ENCODE peak calls at places on chromosomes 12 and 14, in eight cellular contexts. D, F, C, S, H, Q, X and O are unnamed samples.

GRCh38 chr12:116954700-116955381 is 44.1 kb downstream of the FBXW8 start:
- DNase-seq in D (no peak), F (no peak), C (no peak), S (no peak), H (no peak), Q (no peak), X (peak), O (no peak)

GRCh38 chr12:45369065-45369464 is 153.2 kb downstream of the ANO6 start:
- DNase-seq in D (no peak), F (peak), C (no peak), S (no peak), H (no peak), Q (no peak), X (no peak), O (peak)

GRCh38 chr12:2339022-2339431 is 286.2 kb downstream of the CACNA1C start:
- DNase-seq in D (no peak), F (peak), C (no peak), S (no peak), H (no peak), Q (peak), X (peak), O (no peak)

GRCh38 chr14:101774814-101775213 is 13.3 kb downstream of the PPP2R5C start:
- DNase-seq in D (no peak), F (no peak), C (no peak), S (no peak), H (peak), Q (no peak), X (no peak), O (no peak)

GRCh38 chr12:26870491-26871419 is 37.8 kb upstream of the ITPR2 start:
- DNase-seq in D (no peak), F (peak), C (no peak), S (no peak), H (no peak), Q (no peak), X (peak), O (peak)

GRCh38 chr14:89589400-89590128 is 172.5 kb upstream of the FOXN3 start:
- DNase-seq in D (no peak), F (no peak), C (no peak), S (peak), H (peak), Q (no peak), X (no peak), O (no peak)

GRCh38 chr12:132063491-132063890 is 80.6 kb downstream of the DDX51 start:
- DNase-seq in D (no peak), F (no peak), C (no peak), S (no peak), H (no peak), Q (no peak), X (no peak), O (no peak)

GRCh38 chr14:99538275-99538674 is 57.1 kb downstream of the CCNK start:
- DNase-seq in D (no peak), F (no peak), C (no peak), S (no peak), H (no peak), Q (no peak), X (no peak), O (no peak)

GRCh38 chr14:56334458-56334857 is 216.2 kb downstream of the PELI2 start:
- DNase-seq in D (no peak), F (no peak), C (no peak), S (no peak), H (no peak), Q (no peak), X (no peak), O (no peak)

GRCh38 chr12:110668480-110669192 is 20.3 kb downstream of the HVCN1 start:
- DNase-seq in D (no peak), F (no peak), C (no peak), S (no peak), H (peak), Q (no peak), X (no peak), O (no peak)

GRCh38 chr12:95066091-95066855 is 7.1 kb downstream of the NR2C1 start:
- DNase-seq in D (no peak), F (no peak), C (no peak), S (no peak), H (no peak), Q (no peak), X (no peak), O (no peak)

GRCh38 chr14:91127411-91127810 is 13.5 kb downstream of the DGLUCY start:
- DNase-seq in D (no peak), F (no peak), C (no peak), S (no peak), H (no peak), Q (no peak), X (peak), O (no peak)

GRCh38 chr12:57370696-57371095 is 60.1 kb downstream of the R3HDM2 start:
- DNase-seq in D (no peak), F (peak), C (peak), S (no peak), H (no peak), Q (no peak), X (no peak), O (no peak)

GRCh38 chr14:31261859-31262739 is 54.5 kb upstream of the HECTD1 start:
- DNase-seq in D (peak), F (no peak), C (no peak), S (no peak), H (no peak), Q (no peak), X (no peak), O (no peak)

GRCh38 chr12:4621511-4621910 is 27.3 kb downstream of the AKAP3 start:
- DNase-seq in D (no peak), F (no peak), C (no peak), S (no peak), H (no peak), Q (no peak), X (no peak), O (no peak)

GRCh38 chr14:21090194-21090939 is 8.1 kb downstream of the ZNF219 start:
- DNase-seq in D (no peak), F (no peak), C (no peak), S (no peak), H (peak), Q (no peak), X (peak), O (no peak)

GRCh38 chr14:67240168-67240932 is 885 bp upstream of the PALS1 start:
- DNase-seq in D (no peak), F (no peak), C (no peak), S (no peak), H (peak), Q (no peak), X (peak), O (no peak)

GRCh38 chr14:71237556-71237955 is 330.3 kb downstream of the PCNX1 start:
- DNase-seq in D (no peak), F (no peak), C (no peak), S (no peak), H (no peak), Q (no peak), X (peak), O (no peak)

GRCh38 chr12:15996254-15996653 is 85.1 kb downstream of the DERA start:
- DNase-seq in D (no peak), F (peak), C (no peak), S (no peak), H (no peak), Q (no peak), X (peak), O (no peak)

GRCh38 chr12:102539651-102540553 is 59.5 kb upstream of the IGF1 start:
- DNase-seq in D (no peak), F (peak), C (peak), S (no peak), H (no peak), Q (no peak), X (no peak), O (peak)

GRCh38 chr12:989751-990278 is 1.2 kb upstream of the ERC1 start:
- DNase-seq in D (no peak), F (peak), C (no peak), S (no peak), H (peak), Q (peak), X (peak), O (peak)

GRCh38 chr14:87566986-87567385 is 426.0 kb downstream of the GALC start:
- DNase-seq in D (no peak), F (no peak), C (no peak), S (no peak), H (no peak), Q (no peak), X (no peak), O (peak)

GRCh38 chr14:72924332-72924731 is 1.9 kb upstream of the DCAF4 start:
- DNase-seq in D (no peak), F (no peak), C (no peak), S (no peak), H (no peak), Q (no peak), X (no peak), O (no peak)

GRCh38 chr12:124374567-124374966 is 79.7 kb downstream of the RFLNA start:
- DNase-seq in D (no peak), F (no peak), C (no peak), S (no peak), H (no peak), Q (no peak), X (no peak), O (no peak)

GRCh38 chr12:124375789-124376175 is 80.9 kb downstream of the RFLNA start:
- DNase-seq in D (no peak), F (no peak), C (no peak), S (no peak), H (no peak), Q (no peak), X (no peak), O (no peak)

GRCh38 chr12:124376435-124376834 is 81.5 kb downstream of the RFLNA start:
- DNase-seq in D (no peak), F (no peak), C (no peak), S (no peak), H (no peak), Q (no peak), X (no peak), O (no peak)

GRCh38 chr12:124374147-124374546 is 79.3 kb downstream of the RFLNA start:
- DNase-seq in D (no peak), F (no peak), C (no peak), S (no peak), H (no peak), Q (no peak), X (no peak), O (no peak)

DNA sequence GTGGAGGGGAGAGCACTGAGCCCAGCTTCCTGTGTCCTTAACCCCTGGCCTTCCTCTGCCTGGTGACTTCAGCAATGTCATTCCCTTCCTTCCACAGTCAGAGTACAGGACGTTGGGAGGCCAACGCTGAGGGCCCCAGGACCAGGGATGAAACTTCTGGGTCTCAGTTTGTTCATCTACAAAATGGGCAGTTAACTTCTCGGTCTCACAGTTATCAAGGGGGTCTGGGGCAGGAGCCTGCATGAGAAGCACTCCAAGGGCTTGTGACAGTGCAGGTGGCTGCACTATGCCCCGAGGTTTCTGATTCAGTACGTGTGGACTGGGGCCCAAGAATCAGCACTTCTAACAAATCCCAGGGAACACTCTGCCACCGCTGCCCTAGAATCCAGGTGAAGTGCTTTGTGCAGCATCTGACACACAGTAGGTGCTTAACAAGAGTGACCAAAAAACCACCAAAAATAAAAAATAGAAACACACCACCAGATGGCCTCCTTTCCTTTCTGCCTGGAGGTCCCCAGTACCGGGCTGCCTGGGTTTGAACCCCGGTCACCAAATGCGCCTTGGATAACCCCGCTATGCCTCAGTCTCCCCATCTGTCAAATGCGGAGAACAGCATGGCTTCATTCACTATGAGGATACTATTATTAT is 80.4 kb downstream of the RFLNA start:
- DNase-seq in D (no peak), F (no peak), C (no peak), S (no peak), H (no peak), Q (no peak), X (no peak), O (no peak)
- TF ChIP-seq CTCF in D (no peak), F (no peak), C (no peak), S (peak), H (peak), Q (no peak), X (no peak), O (no peak)

DNA sequence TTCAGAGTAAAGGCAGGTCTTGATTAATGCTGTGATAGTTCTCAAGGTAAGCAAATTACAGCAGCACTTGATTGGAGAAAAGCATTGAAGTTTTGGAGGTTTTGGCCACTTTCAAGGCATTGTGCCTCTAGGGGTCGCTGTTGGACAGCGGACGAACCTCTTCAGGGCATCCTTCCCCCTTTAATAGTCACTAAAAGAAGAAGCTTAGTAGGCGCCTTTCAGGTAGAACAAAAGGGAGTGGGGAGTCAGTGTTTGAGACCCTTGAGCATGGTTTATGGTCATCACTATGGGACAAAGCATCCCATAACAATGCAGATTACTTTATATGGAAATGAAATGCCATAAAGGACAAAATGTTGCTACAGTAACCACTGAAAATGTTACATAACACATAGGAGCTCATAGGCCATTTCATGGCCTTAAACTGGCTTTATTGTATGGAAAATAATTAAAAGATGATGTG is 199.5 kb upstream of the DCN start:
- DNase-seq in D (peak), F (peak), C (peak), S (peak), H (peak), Q (peak), X (peak), O (peak)
- TF ChIP-seq CTCF in D (peak), F (peak), C (peak), S (peak), H (peak), Q (peak), X (peak), O (peak)

GRCh38 chr14:93084402-93084801 is 31.3 kb downstream of the ITPK1 start:
- DNase-seq in D (no peak), F (no peak), C (no peak), S (no peak), H (no peak), Q (no peak), X (no peak), O (no peak)
- TF ChIP-seq CTCF in D (no peak), F (no peak), C (no peak), S (no peak), H (no peak), Q (no peak), X (no peak), O (no peak)

GRCh38 chr14:74663884-74664283 is 49.0 kb downstream of the AREL1 start:
- DNase-seq in D (peak), F (no peak), C (no peak), S (peak), H (no peak), Q (no peak), X (no peak), O (no peak)
- TF ChIP-seq CTCF in D (no peak), F (no peak), C (no peak), S (no peak), H (no peak), Q (no peak), X (no peak), O (no peak)

GRCh38 chr14:78016532-78016931 is 153.6 kb upstream of the NRXN3 start:
- DNase-seq in D (no peak), F (no peak), C (no peak), S (no peak), H (no peak), Q (no peak), X (no peak), O (no peak)

GRCh38 chr14:78018283-78018682 is 151.9 kb upstream of the NRXN3 start:
- DNase-seq in D (no peak), F (no peak), C (no peak), S (no peak), H (no peak), Q (no peak), X (no peak), O (no peak)

GRCh38 chr14:78023112-78023511 is 147.1 kb upstream of the NRXN3 start:
- DNase-seq in D (no peak), F (no peak), C (no peak), S (peak), H (no peak), Q (no peak), X (no peak), O (no peak)

DNA sequence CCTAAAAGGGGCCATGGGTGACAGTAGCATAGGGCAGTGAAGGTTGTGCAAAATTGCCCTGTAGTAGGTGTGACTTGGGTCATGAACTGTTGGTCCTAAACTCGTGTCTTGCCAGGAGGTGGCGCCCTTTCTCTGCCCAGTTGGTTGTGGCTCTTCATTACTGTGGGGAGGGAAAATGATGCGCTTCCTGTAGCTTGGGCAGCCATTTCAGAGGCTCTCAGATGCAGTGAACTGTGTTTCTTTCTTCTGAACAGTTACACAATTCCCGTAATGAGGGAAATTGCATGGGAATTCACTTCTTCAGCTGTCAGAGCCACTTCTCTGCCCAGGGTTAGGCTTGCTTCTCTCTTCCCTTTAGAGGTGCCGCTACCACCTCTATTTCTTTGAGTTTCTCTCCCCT is 148.1 kb upstream of the NRXN3 start:
- DNase-seq in D (no peak), F (no peak), C (no peak), S (peak), H (peak), Q (peak), X (peak), O (peak)
- TF ChIP-seq CTCF in D (no peak), F (peak), C (peak), S (peak), H (peak), Q (peak), X (no peak), O (peak)

DNA sequence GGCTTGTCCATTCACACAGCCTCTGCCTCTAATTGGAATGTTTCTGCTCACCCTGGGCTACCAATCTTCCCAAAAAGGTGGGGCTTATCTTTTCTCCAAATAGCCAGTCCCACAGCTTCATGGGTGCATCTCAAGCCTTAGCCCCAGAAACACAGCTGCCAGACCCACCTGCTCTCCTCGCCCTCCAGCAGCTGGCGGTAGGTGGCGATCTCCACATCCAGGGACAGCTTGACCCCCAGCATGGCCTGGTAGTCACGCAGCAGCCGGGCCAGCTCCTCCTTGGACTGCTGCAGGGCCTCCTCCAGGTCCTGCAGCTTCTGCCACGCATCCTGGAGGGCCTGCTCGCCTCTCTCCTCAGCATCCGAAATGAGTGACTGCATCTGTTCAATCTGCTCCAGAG is 11.1 kb downstream of the KRT77 start:
- DNase-seq in D (no peak), F (no peak), C (no peak), S (no peak), H (peak), Q (no peak), X (no peak), O (no peak)
- TF ChIP-seq CTCF in D (no peak), F (no peak), C (no peak), S (no peak), H (peak), Q (no peak), X (no peak), O (no peak)